ENCODE peak calls at places on chromosomes 12 and 14, in nine cellular contexts. J is stimulated activated CD8-positive, alpha-beta memory T cell treated with anti-CD3 and anti-CD28 coated beads, Interleukin-15, amount 100 ng/mL, for 1 hour; K is memory B cell; E is neural crest cell; P is hepatic stellate cell; V is foreskin fibroblast; B is activated T-cell treated with anti-CD3 and anti-CD28 coated beads, Interleukin-2, amount 50 U/mL, for 72 hours; T is HFFc6; N is activated CD4-positive, CD25-positive, alpha-beta regulatory T cell treated with anti-CD3 and anti-CD28 coated beads, Interleukin-2, amount 50 U/mL, for 16 hours. M is an unnamed sample.
A peak's percentile ranks its signal among the peaks of the same experiment; 100 is the strongest.

GRCh38 chr14:97107070-97107469 is 309.9 kb downstream of the VRK1 start:
- DNase-seq in J (no peak), K (no peak), E (no peak), P (no peak), V (peak; percentile 28), B (no peak), T (peak; percentile 3), N (no peak), M (no peak)

GRCh38 chr12:591571-592505 is 71.4 kb downstream of the NINJ2 start:
- DNase-seq in J (no peak), K (no peak), E (no peak), P (no peak), V (no peak), B (no peak), T (no peak), N (no peak), M (no peak)

GRCh38 chr12:94676011-94676709 is 25.8 kb upstream of the TMCC3 start:
- DNase-seq in J (no peak), K (peak; percentile 27), E (no peak), P (no peak), V (no peak), B (no peak), T (no peak), N (no peak), M (peak; percentile 59)

GRCh38 chr12:108788911-108789310 is 57.6 kb upstream of the CORO1C start:
- DNase-seq in J (no peak), K (no peak), E (no peak), P (no peak), V (no peak), B (no peak), T (no peak), N (no peak), M (no peak)

GRCh38 chr14:60509438-60510253 is 700 bp downstream of the SIX6 start:
- DNase-seq in J (no peak), K (no peak), E (peak; percentile 17), P (no peak), V (no peak), B (peak; percentile 8), T (no peak), N (no peak), M (no peak)

GRCh38 chr12:28869197-28869596 is 279.9 kb upstream of the FAR2 start:
- DNase-seq in J (no peak), K (no peak), E (no peak), P (no peak), V (peak; percentile 40), B (no peak), T (peak; percentile 9), N (no peak), M (no peak)

GRCh38 chr12:107159384-107159900 is 66.1 kb upstream of the CRY1 start:
- DNase-seq in J (no peak), K (no peak), E (no peak), P (no peak), V (no peak), B (no peak), T (no peak), N (no peak), M (no peak)

GRCh38 chr14:91108941-91109611 is 4.8 kb upstream of the DGLUCY start:
- DNase-seq in J (no peak), K (no peak), E (no peak), P (peak; percentile 24), V (no peak), B (peak; percentile 49), T (no peak), N (no peak), M (peak; percentile 32)

GRCh38 chr12:115095073-115095748 is 411.2 kb upstream of the TBX3 start:
- DNase-seq in J (no peak), K (no peak), E (no peak), P (no peak), V (no peak), B (no peak), T (no peak), N (no peak), M (no peak)

GRCh38 chr12:4025420-4026358 is 152.5 kb upstream of the PARP11 start:
- DNase-seq in J (no peak), K (no peak), E (peak; percentile 64), P (no peak), V (no peak), B (no peak), T (no peak), N (no peak), M (no peak)

GRCh38 chr12:89733579-89734201 is 25.1 kb upstream of the ATP2B1 start:
- DNase-seq in J (no peak), K (no peak), E (no peak), P (peak; percentile 58), V (peak; percentile 94), B (no peak), T (peak; percentile 88), N (no peak), M (peak; percentile 44)

GRCh38 chr14:96824283-96824682 is 27.1 kb downstream of the VRK1 start:
- DNase-seq in J (no peak), K (no peak), E (no peak), P (no peak), V (peak; percentile 74), B (no peak), T (peak; percentile 73), N (no peak), M (no peak)

GRCh38 chr14:70645892-70646291 is 4.2 kb downstream of the TTC9 start:
- DNase-seq in J (no peak), K (no peak), E (no peak), P (no peak), V (no peak), B (no peak), T (no peak), N (no peak), M (no peak)

GRCh38 chr14:65689070-65689469 is 276.5 kb downstream of the FUT8 start:
- DNase-seq in J (no peak), K (no peak), E (no peak), P (no peak), V (no peak), B (no peak), T (no peak), N (no peak), M (no peak)

M was measured in CD4-positive, alpha-beta memory T cell.